ENCODE peak calls at places on chromosomes 16 and 17, in five cellular contexts. One of them, this sample, is unnamed.

GRCh38 chr17:68509151-68510057 is 2.8 kb upstream of the PRKAR1A start:
- DNase-seq in ovary: peak; percentile 44
- DNase-seq in CD8-positive, alpha-beta T cell: no peak
- DNase-seq in tibial nerve: no peak
- DNase-seq in stomach: no peak
- DNase-seq in this sample: no peak

GRCh38 chr17:41959336-41960095 is 7.1 kb upstream of the CNP start:
- DNase-seq in tibial nerve: no peak
- DNase-seq in ovary: peak; percentile 39
- DNase-seq in stomach: no peak
- DNase-seq in CD8-positive, alpha-beta T cell: no peak
- DNase-seq in this sample: no peak

GRCh38 chr17:65487990-65488389 is 73.5 kb downstream of the AXIN2 start:
- DNase-seq in ovary: no peak
- DNase-seq in CD8-positive, alpha-beta T cell: no peak
- DNase-seq in tibial nerve: no peak
- DNase-seq in stomach: no peak
- DNase-seq in this sample: no peak

GRCh38 chr16:55021595-55022475 is 91.2 kb downstream of the IRX5 start:
- DNase-seq in stomach: no peak
- DNase-seq in tibial nerve: no peak
- DNase-seq in ovary: no peak
- DNase-seq in CD8-positive, alpha-beta T cell: no peak
- DNase-seq in this sample: no peak

GRCh38 chr17:6163632-6164319 is 93.6 kb downstream of the WSCD1 start:
- DNase-seq in ovary: no peak
- DNase-seq in CD8-positive, alpha-beta T cell: no peak
- DNase-seq in stomach: no peak
- DNase-seq in tibial nerve: no peak
- DNase-seq in this sample: no peak

GRCh38 chr17:44830359-44831269 is 527 bp upstream of the GJC1 start:
- DNase-seq in ovary: no peak
- DNase-seq in CD8-positive, alpha-beta T cell: no peak
- DNase-seq in stomach: no peak
- DNase-seq in tibial nerve: no peak
- DNase-seq in this sample: no peak

GRCh38 chr16:88296437-88297177 is 86.2 kb upstream of the ZNF469 start:
- DNase-seq in tibial nerve: no peak
- DNase-seq in ovary: no peak
- DNase-seq in stomach: no peak
- DNase-seq in CD8-positive, alpha-beta T cell: no peak
- DNase-seq in this sample: no peak

GRCh38 chr16:53068423-53068833 is 13.6 kb downstream of the CHD9 start:
- DNase-seq in CD8-positive, alpha-beta T cell: peak; percentile 21
- DNase-seq in stomach: no peak
- DNase-seq in ovary: no peak
- DNase-seq in tibial nerve: no peak
- DNase-seq in this sample: no peak

GRCh38 chr16:54277845-54278703 is 8.5 kb downstream of the IRX3 start:
- DNase-seq in stomach: peak; percentile 47
- DNase-seq in CD8-positive, alpha-beta T cell: no peak
- DNase-seq in tibial nerve: no peak
- DNase-seq in ovary: no peak
- DNase-seq in this sample: no peak

GRCh38 chr17:68089881-68090280 is 54.3 kb downstream of the KPNA2 start:
- DNase-seq in ovary: no peak
- DNase-seq in CD8-positive, alpha-beta T cell: no peak
- DNase-seq in tibial nerve: no peak
- DNase-seq in stomach: peak; percentile 64
- DNase-seq in this sample: peak; percentile 63

GRCh38 chr16:79007614-79008013 is 592.9 kb downstream of the MAF start:
- DNase-seq in CD8-positive, alpha-beta T cell: no peak
- DNase-seq in tibial nerve: no peak
- DNase-seq in ovary: no peak
- DNase-seq in stomach: no peak
- DNase-seq in this sample: no peak

GRCh38 chr17:81257533-81257932 is 18.4 kb downstream of the NDUFAF8 start:
- DNase-seq in ovary: no peak
- DNase-seq in stomach: no peak
- DNase-seq in CD8-positive, alpha-beta T cell: no peak
- DNase-seq in tibial nerve: no peak
- DNase-seq in this sample: no peak

GRCh38 chr17:81253358-81254131 is 14.4 kb downstream of the NDUFAF8 start:
- DNase-seq in stomach: peak; percentile 57
- DNase-seq in tibial nerve: no peak
- DNase-seq in ovary: peak; percentile 47
- DNase-seq in CD8-positive, alpha-beta T cell: peak; percentile 64
- DNase-seq in this sample: no peak

GRCh38 chr17:81252336-81253329 is 13.5 kb downstream of the NDUFAF8 start:
- DNase-seq in stomach: no peak
- DNase-seq in CD8-positive, alpha-beta T cell: no peak
- DNase-seq in ovary: no peak
- DNase-seq in tibial nerve: no peak
- DNase-seq in this sample: no peak

GRCh38 chr17:81256616-81257015 is 17.5 kb downstream of the NDUFAF8 start:
- DNase-seq in stomach: no peak
- DNase-seq in CD8-positive, alpha-beta T cell: no peak
- DNase-seq in ovary: no peak
- DNase-seq in tibial nerve: no peak
- DNase-seq in this sample: no peak

DNA sequence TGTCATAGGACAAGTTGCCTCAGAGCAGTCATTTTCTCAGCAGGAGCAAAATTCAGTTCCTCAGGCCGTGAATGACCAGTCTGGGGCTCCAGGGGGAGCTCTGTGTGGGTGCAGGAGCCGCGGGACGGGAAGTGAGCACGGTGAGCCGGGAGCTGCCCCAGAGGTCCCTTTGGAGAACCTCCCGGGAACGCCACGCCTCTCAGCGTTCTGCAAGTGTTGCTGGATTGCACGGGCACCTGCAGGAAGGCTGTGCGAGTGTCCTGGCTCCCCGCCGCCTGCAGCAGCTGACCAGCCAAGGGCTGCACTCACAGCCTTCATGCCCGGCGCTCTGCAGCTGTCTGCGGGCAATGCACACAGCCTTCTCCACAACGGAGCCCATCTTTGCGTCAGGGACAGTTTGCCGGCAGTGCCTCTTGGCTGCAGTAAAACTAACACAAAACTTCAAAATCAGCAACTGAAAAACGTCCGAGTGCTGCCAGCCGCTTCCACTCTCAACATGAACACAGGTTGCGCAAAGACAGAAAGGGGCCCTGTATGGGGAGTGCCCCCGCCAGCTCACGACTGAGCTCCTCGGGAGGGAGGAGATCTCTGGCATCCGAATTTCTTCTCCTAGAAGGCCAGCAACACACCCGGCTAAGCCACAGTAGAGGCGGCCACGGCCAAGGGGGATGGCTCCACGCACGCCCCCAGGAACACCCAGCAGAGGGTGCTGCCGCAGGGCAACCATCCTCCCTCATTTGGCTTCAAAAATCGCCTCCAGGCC is 16.0 kb downstream of the NDUFAF8 start:
- DNase-seq in tibial nerve: peak; percentile 53
- DNase-seq in CD8-positive, alpha-beta T cell: no peak
- DNase-seq in stomach: peak; percentile 96
- DNase-seq in ovary: peak; percentile 92
- DNase-seq in this sample: peak; percentile 81
- H3K4me3 ChIP-seq in tibial nerve: no peak overlapping the region
- H3K4me3 ChIP-seq in CD8-positive, alpha-beta T cell: no peak overlapping the region
- H3K4me3 ChIP-seq in stomach: no peak overlapping the region
- H3K4me3 ChIP-seq in ovary: no peak overlapping the region
- H3K4me3 ChIP-seq in this sample: no peak overlapping the region

GRCh38 chr17:82358467-82359350 is at the start of gene TEX19:
- DNase-seq in stomach: no peak
- DNase-seq in tibial nerve: no peak
- DNase-seq in CD8-positive, alpha-beta T cell: no peak
- DNase-seq in ovary: no peak
- DNase-seq in this sample: no peak
- TF ChIP-seq CTCF in stomach: no peak
- TF ChIP-seq CTCF in tibial nerve: no peak
- TF ChIP-seq CTCF in CD8-positive, alpha-beta T cell: no peak
- TF ChIP-seq CTCF in ovary: no peak
- TF ChIP-seq CTCF in this sample: no peak

GRCh38 chr17:59757043-59757824 is 49.8 kb downstream of the VMP1 start:
- DNase-seq in stomach: no peak
- DNase-seq in ovary: no peak
- DNase-seq in CD8-positive, alpha-beta T cell: no peak
- DNase-seq in tibial nerve: no peak
- DNase-seq in this sample: no peak
- H3K4me3 ChIP-seq in stomach: no peak overlapping the region
- H3K4me3 ChIP-seq in ovary: no peak overlapping the region
- H3K4me3 ChIP-seq in CD8-positive, alpha-beta T cell: no peak overlapping the region
- H3K4me3 ChIP-seq in tibial nerve: no peak overlapping the region
- H3K4me3 ChIP-seq in this sample: no peak overlapping the region

GRCh38 chr16:24075302-24075701 is 180.8 kb upstream of the CACNG3 start:
- DNase-seq in CD8-positive, alpha-beta T cell: no peak
- DNase-seq in tibial nerve: no peak
- DNase-seq in ovary: no peak
- DNase-seq in stomach: no peak
- DNase-seq in this sample: no peak

GRCh38 chr16:24077292-24077691 is 178.8 kb upstream of the CACNG3 start:
- DNase-seq in stomach: no peak
- DNase-seq in CD8-positive, alpha-beta T cell: no peak
- DNase-seq in ovary: no peak
- DNase-seq in tibial nerve: no peak
- DNase-seq in this sample: no peak

GRCh38 chr16:24074574-24074973 is 181.6 kb upstream of the CACNG3 start:
- DNase-seq in stomach: no peak
- DNase-seq in ovary: no peak
- DNase-seq in CD8-positive, alpha-beta T cell: no peak
- DNase-seq in tibial nerve: no peak
- DNase-seq in this sample: peak; percentile 38

GRCh38 chr16:24075929-24076716 is 180.0 kb upstream of the CACNG3 start:
- DNase-seq in CD8-positive, alpha-beta T cell: no peak
- DNase-seq in ovary: no peak
- DNase-seq in stomach: no peak
- DNase-seq in tibial nerve: no peak
- DNase-seq in this sample: peak; percentile 1

GRCh38 chr16:24077989-24078388 is 178.1 kb upstream of the CACNG3 start:
- DNase-seq in CD8-positive, alpha-beta T cell: no peak
- DNase-seq in ovary: no peak
- DNase-seq in tibial nerve: no peak
- DNase-seq in stomach: no peak
- DNase-seq in this sample: no peak
- TF ChIP-seq CTCF in CD8-positive, alpha-beta T cell: no peak
- TF ChIP-seq CTCF in ovary: no peak
- TF ChIP-seq CTCF in tibial nerve: no peak
- TF ChIP-seq CTCF in stomach: no peak
- TF ChIP-seq CTCF in this sample: no peak

This sample was measured in right atrium auricular region.